ENCODE peak calls at places on chromosome 2, in five cellular contexts. One of them, this sample, is unnamed.
A peak's percentile ranks its signal among the peaks of the same experiment; 100 is the strongest.

GRCh38 chr2:119756837-119757236 is 2.9 kb upstream of the PTPN4 start:
- DNase-seq in GM12891: no peak
- DNase-seq in HL-60: no peak
- DNase-seq in esophagus muscularis mucosa: no peak
- DNase-seq in GM23338: no peak
- DNase-seq in this sample: no peak

GRCh38 chr2:217157581-217157980 is 297.7 kb upstream of the TNP1 start:
- DNase-seq in esophagus muscularis mucosa: no peak
- DNase-seq in HL-60: no peak
- DNase-seq in GM23338: no peak
- DNase-seq in GM12891: no peak
- DNase-seq in this sample: no peak

GRCh38 chr2:215489288-215489848 is 53.5 kb upstream of the FN1 start:
- DNase-seq in HL-60: no peak
- DNase-seq in GM12891: no peak
- DNase-seq in GM23338: no peak
- DNase-seq in esophagus muscularis mucosa: no peak
- DNase-seq in this sample: no peak

GRCh38 chr2:36357506-36358316 is 2.1 kb downstream of the CRIM1 start:
- DNase-seq in esophagus muscularis mucosa: no peak
- DNase-seq in GM23338: peak; percentile 71
- DNase-seq in GM12891: no peak
- DNase-seq in HL-60: no peak
- DNase-seq in this sample: no peak

GRCh38 chr2:226911932-226912331 is 76.1 kb downstream of the RHBDD1 start:
- DNase-seq in HL-60: no peak
- DNase-seq in esophagus muscularis mucosa: no peak
- DNase-seq in GM12891: no peak
- DNase-seq in GM23338: no peak
- DNase-seq in this sample: no peak

GRCh38 chr2:239495816-239496371 is 95.1 kb upstream of the HDAC4 start:
- DNase-seq in esophagus muscularis mucosa: no peak
- DNase-seq in HL-60: no peak
- DNase-seq in GM23338: no peak
- DNase-seq in GM12891: no peak
- DNase-seq in this sample: no peak

GRCh38 chr2:7567646-7568045 is 650.4 kb downstream of the RNF144A start:
- DNase-seq in HL-60: no peak
- DNase-seq in esophagus muscularis mucosa: no peak
- DNase-seq in GM23338: peak; percentile 19
- DNase-seq in GM12891: no peak
- DNase-seq in this sample: no peak

GRCh38 chr2:190781604-190782198 is 98.9 kb upstream of the GLS start:
- DNase-seq in esophagus muscularis mucosa: no peak
- DNase-seq in GM23338: peak; percentile 77
- DNase-seq in GM12891: peak; percentile 31
- DNase-seq in HL-60: peak; percentile 28
- DNase-seq in this sample: no peak

GRCh38 chr2:226424971-226425370 is 374.6 kb downstream of the IRS1 start:
- DNase-seq in GM12891: no peak
- DNase-seq in HL-60: no peak
- DNase-seq in GM23338: no peak
- DNase-seq in esophagus muscularis mucosa: peak; percentile 39
- DNase-seq in this sample: no peak

GRCh38 chr2:53600835-53601234 is 166.8 kb upstream of the CHAC2 start:
- DNase-seq in GM23338: no peak
- DNase-seq in HL-60: no peak
- DNase-seq in GM12891: no peak
- DNase-seq in esophagus muscularis mucosa: no peak
- DNase-seq in this sample: no peak

GRCh38 chr2:98454500-98455235 is 10.0 kb downstream of the INPP4A start:
- DNase-seq in esophagus muscularis mucosa: peak; percentile 89
- DNase-seq in GM23338: peak; percentile 36
- DNase-seq in HL-60: no peak
- DNase-seq in GM12891: no peak
- DNase-seq in this sample: peak; percentile 64

GRCh38 chr2:160402997-160403979 is 90.3 kb downstream of the RBMS1 start:
- DNase-seq in GM12891: no peak
- DNase-seq in GM23338: no peak
- DNase-seq in esophagus muscularis mucosa: no peak
- DNase-seq in HL-60: no peak
- DNase-seq in this sample: no peak

GRCh38 chr2:953975-954686 is 3.5 kb downstream of the SNTG2 start:
- DNase-seq in GM12891: no peak
- DNase-seq in HL-60: no peak
- DNase-seq in GM23338: no peak
- DNase-seq in esophagus muscularis mucosa: peak; percentile 79
- DNase-seq in this sample: no peak

GRCh38 chr2:167592441-167592840 is 655.0 kb downstream of the STK39 start:
- DNase-seq in esophagus muscularis mucosa: no peak
- DNase-seq in HL-60: no peak
- DNase-seq in GM12891: no peak
- DNase-seq in GM23338: no peak
- DNase-seq in this sample: no peak

GRCh38 chr2:76850969-76851368 is 671.2 kb downstream of the LRRTM4 start:
- DNase-seq in esophagus muscularis mucosa: no peak
- DNase-seq in HL-60: no peak
- DNase-seq in GM23338: no peak
- DNase-seq in GM12891: no peak
- DNase-seq in this sample: no peak

GRCh38 chr2:157822993-157823392 is 53.1 kb downstream of the ACVR1 start:
- DNase-seq in GM23338: no peak
- DNase-seq in esophagus muscularis mucosa: no peak
- DNase-seq in GM12891: no peak
- DNase-seq in HL-60: no peak
- DNase-seq in this sample: no peak

GRCh38 chr2:69989017-69989416 is 27.6 kb upstream of the ASPRV1 start:
- DNase-seq in GM12891: no peak
- DNase-seq in esophagus muscularis mucosa: no peak
- DNase-seq in GM23338: no peak
- DNase-seq in HL-60: no peak
- DNase-seq in this sample: no peak

GRCh38 chr2:167905668-167906067 is 341.7 kb downstream of the STK39 start:
- DNase-seq in esophagus muscularis mucosa: no peak
- DNase-seq in HL-60: no peak
- DNase-seq in GM12891: no peak
- DNase-seq in GM23338: no peak
- DNase-seq in this sample: no peak

GRCh38 chr2:118738524-118739308 is 108.7 kb downstream of the EN1 start:
- DNase-seq in HL-60: no peak
- DNase-seq in GM23338: peak; percentile 27
- DNase-seq in esophagus muscularis mucosa: no peak
- DNase-seq in GM12891: no peak
- DNase-seq in this sample: no peak
- TF ChIP-seq POLR2AphosphoS5 in HL-60: no peak
- TF ChIP-seq POLR2AphosphoS5 in GM23338: no peak
- TF ChIP-seq POLR2AphosphoS5 in esophagus muscularis mucosa: no peak
- TF ChIP-seq POLR2AphosphoS5 in GM12891: no peak
- TF ChIP-seq POLR2AphosphoS5 in this sample: no peak

GRCh38 chr2:38147333-38148121 is 71.6 kb upstream of the CYP1B1 start:
- DNase-seq in esophagus muscularis mucosa: no peak
- DNase-seq in HL-60: no peak
- DNase-seq in GM12891: no peak
- DNase-seq in GM23338: no peak
- DNase-seq in this sample: no peak

GRCh38 chr2:38145226-38145625 is 69.3 kb upstream of the CYP1B1 start:
- DNase-seq in GM23338: no peak
- DNase-seq in esophagus muscularis mucosa: no peak
- DNase-seq in GM12891: no peak
- DNase-seq in HL-60: no peak
- DNase-seq in this sample: no peak

GRCh38 chr2:38146917-38147307 is 71.0 kb upstream of the CYP1B1 start:
- DNase-seq in esophagus muscularis mucosa: no peak
- DNase-seq in GM12891: no peak
- DNase-seq in GM23338: peak; percentile 30
- DNase-seq in HL-60: peak; percentile 65
- DNase-seq in this sample: no peak

GRCh38 chr2:38148501-38148900 is 72.5 kb upstream of the CYP1B1 start:
- DNase-seq in HL-60: peak; percentile 96
- DNase-seq in GM23338: no peak
- DNase-seq in GM12891: no peak
- DNase-seq in esophagus muscularis mucosa: no peak
- DNase-seq in this sample: no peak

DNA sequence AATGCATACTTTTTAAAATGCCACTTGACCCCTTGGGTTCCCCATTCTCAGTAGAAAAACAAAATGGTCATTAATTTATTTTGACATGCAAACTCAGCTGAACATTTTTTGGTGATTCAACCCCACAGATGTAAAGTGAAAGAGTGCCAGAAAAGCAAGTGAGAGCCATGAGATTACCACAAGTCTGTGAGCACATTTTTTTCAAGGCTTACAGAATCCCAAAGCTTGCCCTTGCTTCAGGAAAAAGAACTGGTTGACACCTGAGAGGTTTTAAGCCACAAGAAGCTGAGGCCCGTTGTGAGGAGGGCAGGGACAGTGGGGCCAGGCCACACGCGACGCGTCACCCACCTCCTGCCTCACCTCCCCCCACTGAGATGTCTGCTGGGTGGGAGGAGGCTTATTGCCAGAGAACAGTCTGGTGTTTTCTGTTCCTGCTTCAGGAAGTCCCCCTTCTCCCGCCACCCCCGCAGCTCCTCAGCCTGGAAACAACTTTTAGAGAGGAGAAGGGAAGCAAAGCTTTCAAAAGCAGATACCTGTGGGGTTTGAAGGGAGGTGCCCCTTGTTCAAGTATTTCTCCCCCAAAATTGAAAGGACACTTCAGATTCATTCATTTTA is 70.5 kb upstream of the CYP1B1 start:
- DNase-seq in GM23338: no peak
- DNase-seq in GM12891: no peak
- DNase-seq in esophagus muscularis mucosa: no peak
- DNase-seq in HL-60: peak; percentile 54
- DNase-seq in this sample: no peak
- TF ChIP-seq POLR2AphosphoS5 in GM23338: no peak
- TF ChIP-seq POLR2AphosphoS5 in GM12891: peak; percentile 48
- TF ChIP-seq POLR2AphosphoS5 in esophagus muscularis mucosa: no peak
- TF ChIP-seq POLR2AphosphoS5 in HL-60: no peak
- TF ChIP-seq POLR2AphosphoS5 in this sample: peak; percentile 36

GRCh38 chr2:72825271-72826155 is at the start of gene EXOC6B:
- DNase-seq in esophagus muscularis mucosa: peak; percentile 97
- DNase-seq in GM23338: peak; percentile 98
- DNase-seq in HL-60: peak; percentile 40
- DNase-seq in GM12891: peak; percentile 62
- DNase-seq in this sample: peak; percentile 90
- TF ChIP-seq POLR2AphosphoS5 in esophagus muscularis mucosa: peak; percentile 92
- TF ChIP-seq POLR2AphosphoS5 in GM23338: peak; percentile 95
- TF ChIP-seq POLR2AphosphoS5 in HL-60: no peak
- TF ChIP-seq POLR2AphosphoS5 in GM12891: no peak
- TF ChIP-seq POLR2AphosphoS5 in this sample: peak; percentile 84

DNA sequence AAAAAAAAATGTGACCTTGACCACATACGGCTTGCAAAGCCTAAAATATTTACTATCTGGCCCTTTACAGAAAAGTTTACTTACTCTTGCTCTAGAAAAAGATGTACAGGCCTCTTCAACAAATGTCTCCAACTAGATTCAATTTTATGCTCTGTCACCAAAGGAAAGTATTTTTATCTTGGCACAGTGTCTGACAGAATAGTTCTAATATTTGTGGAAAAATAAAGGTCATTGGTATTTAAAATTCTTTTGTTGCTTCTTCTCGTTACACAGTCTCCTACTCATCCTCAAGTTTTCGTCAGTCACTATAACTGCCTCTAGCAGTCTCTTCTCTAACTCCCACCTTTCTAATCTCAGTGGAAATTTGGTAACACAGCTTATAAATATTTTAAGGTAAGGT is 1.4 kb downstream of the RBKS start:
- DNase-seq in HL-60: no peak
- DNase-seq in esophagus muscularis mucosa: no peak
- DNase-seq in GM12891: no peak
- DNase-seq in GM23338: no peak
- DNase-seq in this sample: no peak
- TF ChIP-seq POLR2AphosphoS5 in HL-60: no peak
- TF ChIP-seq POLR2AphosphoS5 in esophagus muscularis mucosa: peak; percentile 52
- TF ChIP-seq POLR2AphosphoS5 in GM12891: no peak
- TF ChIP-seq POLR2AphosphoS5 in GM23338: no peak
- TF ChIP-seq POLR2AphosphoS5 in this sample: no peak

DNA sequence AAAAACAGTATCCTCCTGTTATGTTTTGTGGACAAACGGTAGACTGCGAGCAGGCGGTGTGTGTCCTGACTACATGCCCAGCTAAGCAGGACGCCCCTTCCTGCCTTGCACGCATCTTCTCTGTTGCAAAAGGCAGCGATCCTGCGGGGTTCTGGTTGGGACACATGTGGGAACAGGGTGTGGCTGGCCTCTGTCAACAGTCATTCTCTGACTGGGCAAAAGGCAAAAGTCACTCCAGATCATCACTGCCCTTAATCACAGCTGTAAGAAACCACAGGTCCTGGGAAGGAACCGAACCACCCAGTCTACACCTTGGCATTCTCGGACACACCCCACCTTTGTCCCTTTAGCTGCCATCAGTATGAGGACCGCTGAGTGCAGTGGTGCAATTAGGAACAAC is 44.3 kb upstream of the TMEM87B start:
- DNase-seq in HL-60: no peak
- DNase-seq in GM12891: no peak
- DNase-seq in GM23338: no peak
- DNase-seq in esophagus muscularis mucosa: no peak
- DNase-seq in this sample: no peak
- TF ChIP-seq POLR2AphosphoS5 in HL-60: no peak
- TF ChIP-seq POLR2AphosphoS5 in GM12891: no peak
- TF ChIP-seq POLR2AphosphoS5 in GM23338: no peak
- TF ChIP-seq POLR2AphosphoS5 in esophagus muscularis mucosa: no peak
- TF ChIP-seq POLR2AphosphoS5 in this sample: no peak